ENCODE peak calls at places on chromosomes 1 and 21, in five cellular contexts. J is K562, S is tibial artery, F is OCI-LY7, L is pancreas. H is an unnamed sample.

GRCh38 chr21:33449650-33450049 is 30.1 kb downstream of the TMEM50B start:
- DNase-seq in J (no peak), S (no peak), F (no peak), L (no peak), H (no peak)

GRCh38 chr21:29490016-29490415 is 191.3 kb downstream of the BACH1 start:
- DNase-seq in J (no peak), S (no peak), F (no peak), L (no peak), H (no peak)

GRCh38 chr1:13901597-13901996 is 201.6 kb downstream of the PRDM2 start:
- DNase-seq in J (no peak), S (no peak), F (no peak), L (no peak), H (no peak)

GRCh38 chr1:95509989-95510388 is 276.0 kb downstream of the RWDD3 start:
- DNase-seq in J (no peak), S (no peak), F (no peak), L (no peak), H (no peak)

GRCh38 chr21:45586289-45586858 is 44.1 kb upstream of the SLC19A1 start:
- DNase-seq in J (no peak), S (no peak), F (no peak), L (no peak), H (no peak)

GRCh38 chr1:198493324-198493723 is 47.2 kb downstream of the ATP6V1G3 start:
- DNase-seq in J (no peak), S (no peak), F (no peak), L (no peak), H (no peak)

GRCh38 chr1:25615563-25616079 is 970 bp upstream of the MAN1C1 start:
- DNase-seq in J (no peak), S (no peak), F (no peak), L (no peak), H (no peak)

GRCh38 chr1:24364605-24364974 is 45.4 kb downstream of the GRHL3 start:
- DNase-seq in J (no peak), S (no peak), F (no peak), L (no peak), H (no peak)

GRCh38 chr1:113415256-113416189 is 25.2 kb downstream of the MAGI3 start:
- DNase-seq in J (peak; percentile 13), S (no peak), F (no peak), L (no peak), H (no peak)

GRCh38 chr1:115098979-115099692 is 9.8 kb upstream of the TSPAN2 start:
- DNase-seq in J (no peak), S (peak; percentile 56), F (peak; percentile 87), L (no peak), H (no peak)

GRCh38 chr21:36425286-36425685 is 40.1 kb downstream of the CHAF1B start:
- DNase-seq in J (no peak), S (no peak), F (no peak), L (no peak), H (no peak)

GRCh38 chr1:113170519-113170918 is 97.5 kb downstream of the LRIG2 start:
- DNase-seq in J (no peak), S (no peak), F (peak; percentile 7), L (no peak), H (no peak)

GRCh38 chr1:9293512-9294439 is 1.1 kb downstream of the SPSB1 start:
- DNase-seq in J (peak; percentile 61), S (no peak), F (peak; percentile 47), L (peak; percentile 51), H (peak; percentile 37)

GRCh38 chr1:47182681-47183235 is 7.1 kb downstream of the PDZK1IP1 start:
- DNase-seq in J (no peak), S (no peak), F (no peak), L (no peak), H (no peak)

GRCh38 chr1:234262754-234263105 is 110.5 kb upstream of the COA6 start:
- DNase-seq in J (no peak), S (no peak), F (no peak), L (peak; percentile 86), H (no peak)

GRCh38 chr1:77170687-77171086 is 48.5 kb downstream of the PIGK start:
- DNase-seq in J (no peak), S (no peak), F (no peak), L (no peak), H (no peak)

DNA sequence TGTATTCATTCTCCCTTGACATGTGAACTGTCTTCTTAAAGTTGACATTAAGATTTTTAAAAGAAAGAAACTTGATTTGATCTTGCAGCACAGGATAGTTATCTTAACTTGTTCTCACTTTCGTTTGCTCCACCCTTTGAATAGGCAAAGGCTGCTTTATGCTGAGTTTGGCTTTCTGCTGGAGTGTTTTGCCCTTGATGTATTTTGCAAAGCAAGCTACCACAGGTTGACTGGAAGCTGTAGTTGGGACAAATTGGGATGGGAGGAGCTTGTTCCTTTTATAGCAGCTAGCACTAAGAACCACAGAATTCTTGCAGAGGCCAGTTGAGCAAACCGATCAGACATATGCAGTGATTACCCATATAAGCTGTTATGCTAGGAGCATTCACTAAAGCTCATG is 129.9 kb downstream of the VPS13D start:
- DNase-seq in J (no peak), S (no peak), F (no peak), L (no peak), H (no peak)
- H3K36me3 ChIP-seq in J (peaks cover 78% of the 10 kb centered on the region), S (peaks cover 26% of the 10 kb centered on the region), F (peaks cover 64% of the 10 kb centered on the region), L (no peaks in the 10 kb centered on the region), H (peaks cover 89% of the 10 kb centered on the region)

DNA sequence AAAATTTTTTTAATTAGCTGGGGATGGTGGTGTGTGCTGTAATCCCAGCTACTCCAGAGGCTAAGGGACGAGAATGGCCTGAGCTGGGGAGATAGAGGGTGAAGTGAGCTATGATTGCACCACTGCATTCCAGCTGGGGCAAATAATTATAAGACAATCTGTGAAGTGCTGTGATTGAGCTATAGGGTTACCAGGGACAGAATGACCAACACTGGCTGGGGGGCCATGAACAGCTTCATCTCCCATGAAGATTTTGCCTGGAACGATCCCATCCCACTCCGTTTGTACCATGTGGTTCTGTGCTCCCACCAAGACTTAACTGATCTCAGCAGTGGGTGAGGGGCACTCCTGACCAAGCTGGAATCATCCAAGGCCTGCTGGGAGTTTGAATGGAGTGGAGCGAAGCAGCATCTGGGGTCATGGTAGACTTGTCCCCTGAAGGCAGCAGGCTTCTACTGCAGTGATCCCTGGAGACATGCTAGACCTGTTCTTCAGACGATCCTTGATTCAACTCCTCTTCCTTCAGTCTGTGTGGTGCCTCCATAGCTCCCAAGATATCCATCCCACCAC is 53.6 kb upstream of the CTPS1 start:
- DNase-seq in J (no peak), S (no peak), F (no peak), L (no peak), H (no peak)
- TF ChIP-seq CTCF in J (no peak), S (no peak), F (no peak), L (no peak), H (no peak)

DNA sequence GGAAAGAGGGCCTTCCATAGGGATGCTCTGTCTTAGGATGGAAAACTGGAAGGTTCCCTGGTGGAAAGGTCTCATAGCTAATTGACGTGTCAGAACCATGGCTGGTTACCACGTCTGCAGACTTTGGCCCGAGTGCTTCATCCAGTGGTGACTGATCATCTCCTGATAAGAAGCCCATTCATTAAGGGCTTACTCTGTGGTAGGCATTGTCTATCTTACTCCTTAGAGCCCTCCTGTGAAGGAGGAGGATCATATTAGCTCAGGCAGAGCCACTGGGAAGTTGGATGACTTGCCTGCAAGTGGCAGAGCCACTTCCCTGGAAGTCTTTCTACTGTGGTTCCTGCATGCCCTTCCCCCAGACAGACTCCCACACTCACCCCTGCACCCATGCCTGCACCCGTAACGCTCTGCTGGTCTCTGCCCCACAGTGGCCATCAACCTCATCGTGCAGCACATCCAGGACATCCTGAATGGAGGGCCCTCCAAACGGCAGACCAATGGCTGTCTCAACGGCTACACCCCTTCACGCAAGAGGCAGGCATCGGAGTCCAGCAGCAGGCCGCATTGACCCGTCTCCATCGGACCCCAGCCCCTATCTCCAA is 79.9 kb downstream of the UCK2 start:
- DNase-seq in J (no peak), S (no peak), F (no peak), L (no peak), H (no peak)
- H3K36me3 ChIP-seq in J (peaks cover 77% of the 10 kb centered on the region), S (peaks cover 26% of the 10 kb centered on the region), F (peaks cover 65% of the 10 kb centered on the region), L (peaks cover 5% of the 10 kb centered on the region), H (peaks cover 10% of the 10 kb centered on the region)

GRCh38 chr1:1956101-1956500 is 37.0 kb upstream of the TMEM52 start:
- DNase-seq in J (no peak), S (no peak), F (no peak), L (no peak), H (no peak)

GRCh38 chr1:1956586-1957532 is 37.8 kb upstream of the TMEM52 start:
- DNase-seq in J (no peak), S (no peak), F (no peak), L (no peak), H (no peak)

GRCh38 chr1:1954015-1954414 is 34.9 kb upstream of the TMEM52 start:
- DNase-seq in J (no peak), S (no peak), F (no peak), L (no peak), H (no peak)

GRCh38 chr1:1955651-1956094 is 36.6 kb upstream of the TMEM52 start:
- DNase-seq in J (no peak), S (no peak), F (no peak), L (no peak), H (no peak)

GRCh38 chr1:1954831-1955441 is 35.9 kb upstream of the TMEM52 start:
- DNase-seq in J (peak; percentile 64), S (no peak), F (no peak), L (no peak), H (no peak)
- TF ChIP-seq CTCF in J (peak; percentile 53), S (no peak), F (peak; percentile 43), L (no peak), H (no peak)

DNA sequence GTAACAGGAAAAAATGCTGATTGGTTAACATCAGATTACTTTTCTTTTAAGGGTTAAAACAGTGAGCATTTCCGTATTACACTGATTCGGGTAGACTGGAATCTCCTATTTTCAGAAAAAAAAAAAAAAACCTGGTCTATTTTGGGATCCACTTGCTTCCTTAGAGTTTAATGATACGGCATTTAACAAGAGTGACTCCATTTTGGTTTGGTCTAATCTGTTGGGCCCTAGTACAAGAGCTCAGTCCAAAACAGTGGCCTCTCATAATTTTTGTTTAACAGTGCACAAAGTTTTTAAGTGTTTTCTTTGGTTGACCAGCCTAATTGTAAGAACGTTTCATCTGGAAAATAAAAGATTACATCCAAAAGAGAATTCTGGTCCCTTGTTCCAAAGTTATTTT is 120.2 kb downstream of the NRDC start:
- DNase-seq in J (no peak), S (no peak), F (no peak), L (no peak), H (no peak)
- H3K36me3 ChIP-seq in J (peaks cover 69% of the 10 kb centered on the region), S (peaks cover 25% of the 10 kb centered on the region), F (peaks cover 49% of the 10 kb centered on the region), L (no peaks in the 10 kb centered on the region), H (peaks cover 42% of the 10 kb centered on the region)

DNA sequence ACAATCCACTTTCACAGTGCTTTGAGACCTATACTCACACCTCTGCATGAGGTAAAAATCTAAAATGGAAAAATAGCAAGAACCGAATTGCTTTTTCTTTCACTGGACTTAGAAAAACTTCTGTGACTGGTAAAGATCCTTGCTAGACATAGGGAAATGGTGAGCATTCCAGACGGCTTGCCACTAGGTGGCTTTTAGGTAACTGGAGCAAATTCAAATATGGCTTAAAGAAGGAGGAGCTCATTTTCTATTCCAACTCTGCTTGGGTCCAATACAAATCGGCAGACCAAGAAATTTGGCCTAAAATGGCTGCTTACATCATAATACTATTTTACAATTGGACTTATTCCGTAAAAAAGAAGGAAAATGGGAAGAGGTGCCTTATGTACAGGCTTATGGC is 977.9 kb downstream of the ADGRL2 start:
- DNase-seq in J (peak; percentile 11), S (no peak), F (no peak), L (no peak), H (no peak)
- TF ChIP-seq CTCF in J (no peak), S (no peak), F (peak; percentile 48), L (no peak), H (peak; percentile 15)